ENCODE peak calls at places on chromosome 1, in four cellular contexts. One of them, this sample, is unnamed.

GRCh38 chr1:204725821-204726448 is 40.4 kb upstream of the LRRN2 start:
- DNase-seq in left ventricle myocardium inferior: no peak
- DNase-seq in retina: no peak
- DNase-seq in astrocyte: no peak
- DNase-seq in this sample: no peak

GRCh38 chr1:13820055-13820454 is 120.1 kb downstream of the PRDM2 start:
- DNase-seq in left ventricle myocardium inferior: no peak
- DNase-seq in retina: no peak
- DNase-seq in astrocyte: no peak
- DNase-seq in this sample: no peak

GRCh38 chr1:239926184-239926583 is 165.5 kb upstream of the FMN2 start:
- DNase-seq in left ventricle myocardium inferior: no peak
- DNase-seq in retina: no peak
- DNase-seq in astrocyte: no peak
- DNase-seq in this sample: no peak

GRCh38 chr1:221240652-221241051 is 361.4 kb downstream of the HLX start:
- DNase-seq in left ventricle myocardium inferior: no peak
- DNase-seq in retina: no peak
- DNase-seq in astrocyte: no peak
- DNase-seq in this sample: no peak

GRCh38 chr1:204711947-204712701 is 26.6 kb upstream of the LRRN2 start:
- DNase-seq in left ventricle myocardium inferior: peak
- DNase-seq in retina: peak
- DNase-seq in astrocyte: no peak
- DNase-seq in this sample: peak

GRCh38 chr1:165666152-165666551 is 32.2 kb downstream of the ALDH9A1 start:
- DNase-seq in left ventricle myocardium inferior: no peak
- DNase-seq in retina: no peak
- DNase-seq in astrocyte: peak
- DNase-seq in this sample: no peak

GRCh38 chr1:231040019-231040799 is at the start of gene FAM89A:
- DNase-seq in left ventricle myocardium inferior: peak
- DNase-seq in retina: peak
- DNase-seq in astrocyte: no peak
- DNase-seq in this sample: peak

GRCh38 chr1:202171292-202172014 is 11.1 kb upstream of the PTPN7 start:
- DNase-seq in left ventricle myocardium inferior: no peak
- DNase-seq in retina: no peak
- DNase-seq in astrocyte: no peak
- DNase-seq in this sample: no peak

GRCh38 chr1:212749924-212750535 is 41.5 kb downstream of the NSL1 start:
- DNase-seq in left ventricle myocardium inferior: no peak
- DNase-seq in retina: peak
- DNase-seq in astrocyte: peak
- DNase-seq in this sample: peak

GRCh38 chr1:56824956-56825355 is 5.8 kb upstream of the FYB2 start:
- DNase-seq in left ventricle myocardium inferior: no peak
- DNase-seq in retina: no peak
- DNase-seq in astrocyte: no peak
- DNase-seq in this sample: no peak

GRCh38 chr1:150551784-150552691 is 2.8 kb downstream of the ADAMTSL4 start:
- DNase-seq in left ventricle myocardium inferior: peak
- DNase-seq in retina: no peak
- DNase-seq in astrocyte: peak
- DNase-seq in this sample: peak

GRCh38 chr1:110387048-110387748 is 3.6 kb downstream of the SLC16A4 start:
- DNase-seq in left ventricle myocardium inferior: no peak
- DNase-seq in retina: no peak
- DNase-seq in astrocyte: no peak
- DNase-seq in this sample: no peak

GRCh38 chr1:78919150-78919549 is 87.4 kb downstream of the ADGRL4 start:
- DNase-seq in left ventricle myocardium inferior: no peak
- DNase-seq in retina: no peak
- DNase-seq in astrocyte: no peak
- DNase-seq in this sample: peak

GRCh38 chr1:6822530-6823359 is 37.5 kb downstream of the CAMTA1 start:
- DNase-seq in left ventricle myocardium inferior: no peak
- DNase-seq in retina: no peak
- DNase-seq in astrocyte: no peak
- DNase-seq in this sample: no peak

GRCh38 chr1:90122679-90123340 is 127.9 kb downstream of the ZNF326 start:
- DNase-seq in left ventricle myocardium inferior: no peak
- DNase-seq in retina: no peak
- DNase-seq in astrocyte: no peak
- DNase-seq in this sample: no peak

GRCh38 chr1:53121319-53122172 is 20.9 kb downstream of the SLC1A7 start:
- DNase-seq in left ventricle myocardium inferior: peak
- DNase-seq in retina: peak
- DNase-seq in astrocyte: peak
- DNase-seq in this sample: peak